ENCODE peak calls at places on chromosome 1, in ten cellular contexts. One of them, this sample, is unnamed.

GRCh38 chr1:20682571-20683236 is 21.5 kb upstream of the DDOST start:
- DNase-seq in ovary: no peak
- DNase-seq in PC-9: no peak
- DNase-seq in fibroblast of lung: no peak
- DNase-seq in K562: no peak
- DNase-seq in SJCRH30: peak; percentile 78
- DNase-seq in CD8-positive, alpha-beta T cell: no peak
- DNase-seq in iPS DF 6.9: no peak
- DNase-seq in lung: no peak
- DNase-seq in left ventricle myocardium inferior: peak; percentile 38
- DNase-seq in this sample: no peak

GRCh38 chr1:200885564-200886402 is 8.9 kb upstream of the INAVA start:
- DNase-seq in fibroblast of lung: no peak
- DNase-seq in ovary: no peak
- DNase-seq in iPS DF 6.9: no peak
- DNase-seq in SJCRH30: no peak
- DNase-seq in PC-9: peak; percentile 33
- DNase-seq in lung: no peak
- DNase-seq in CD8-positive, alpha-beta T cell: no peak
- DNase-seq in K562: no peak
- DNase-seq in left ventricle myocardium inferior: no peak
- DNase-seq in this sample: no peak

GRCh38 chr1:43766086-43766784 is 58.9 kb downstream of the ST3GAL3 start:
- DNase-seq in SJCRH30: no peak
- DNase-seq in K562: no peak
- DNase-seq in iPS DF 6.9: no peak
- DNase-seq in PC-9: no peak
- DNase-seq in lung: peak; percentile 51
- DNase-seq in CD8-positive, alpha-beta T cell: no peak
- DNase-seq in ovary: no peak
- DNase-seq in fibroblast of lung: peak; percentile 12
- DNase-seq in left ventricle myocardium inferior: no peak
- DNase-seq in this sample: no peak

GRCh38 chr1:55250399-55251075 is 35.4 kb upstream of the USP24 start:
- DNase-seq in ovary: no peak
- DNase-seq in K562: no peak
- DNase-seq in iPS DF 6.9: no peak
- DNase-seq in left ventricle myocardium inferior: no peak
- DNase-seq in CD8-positive, alpha-beta T cell: no peak
- DNase-seq in PC-9: no peak
- DNase-seq in SJCRH30: no peak
- DNase-seq in fibroblast of lung: peak; percentile 19
- DNase-seq in lung: no peak
- DNase-seq in this sample: no peak

GRCh38 chr1:86156571-86157455 is at the start of gene COL24A1:
- DNase-seq in iPS DF 6.9: peak; percentile 78
- DNase-seq in left ventricle myocardium inferior: peak; percentile 44
- DNase-seq in K562: peak; percentile 14
- DNase-seq in CD8-positive, alpha-beta T cell: no peak
- DNase-seq in lung: peak; percentile 31
- DNase-seq in fibroblast of lung: peak; percentile 82
- DNase-seq in SJCRH30: peak; percentile 86
- DNase-seq in ovary: peak; percentile 63
- DNase-seq in PC-9: no peak
- DNase-seq in this sample: peak; percentile 71

GRCh38 chr1:62903522-62903921 is 119.6 kb downstream of the ATG4C start:
- DNase-seq in CD8-positive, alpha-beta T cell: no peak
- DNase-seq in iPS DF 6.9: no peak
- DNase-seq in ovary: no peak
- DNase-seq in K562: no peak
- DNase-seq in PC-9: no peak
- DNase-seq in lung: no peak
- DNase-seq in left ventricle myocardium inferior: no peak
- DNase-seq in fibroblast of lung: no peak
- DNase-seq in SJCRH30: no peak
- DNase-seq in this sample: no peak

GRCh38 chr1:231678021-231678432 is 51.4 kb downstream of the DISC1 start:
- DNase-seq in CD8-positive, alpha-beta T cell: no peak
- DNase-seq in fibroblast of lung: peak; percentile 64
- DNase-seq in lung: no peak
- DNase-seq in ovary: no peak
- DNase-seq in K562: no peak
- DNase-seq in PC-9: no peak
- DNase-seq in SJCRH30: no peak
- DNase-seq in left ventricle myocardium inferior: no peak
- DNase-seq in iPS DF 6.9: no peak
- DNase-seq in this sample: no peak

GRCh38 chr1:232528472-232529089 is 101.4 kb downstream of the SIPA1L2 start:
- DNase-seq in iPS DF 6.9: no peak
- DNase-seq in left ventricle myocardium inferior: no peak
- DNase-seq in lung: no peak
- DNase-seq in CD8-positive, alpha-beta T cell: no peak
- DNase-seq in K562: no peak
- DNase-seq in SJCRH30: no peak
- DNase-seq in PC-9: no peak
- DNase-seq in fibroblast of lung: no peak
- DNase-seq in ovary: no peak
- DNase-seq in this sample: no peak

DNA sequence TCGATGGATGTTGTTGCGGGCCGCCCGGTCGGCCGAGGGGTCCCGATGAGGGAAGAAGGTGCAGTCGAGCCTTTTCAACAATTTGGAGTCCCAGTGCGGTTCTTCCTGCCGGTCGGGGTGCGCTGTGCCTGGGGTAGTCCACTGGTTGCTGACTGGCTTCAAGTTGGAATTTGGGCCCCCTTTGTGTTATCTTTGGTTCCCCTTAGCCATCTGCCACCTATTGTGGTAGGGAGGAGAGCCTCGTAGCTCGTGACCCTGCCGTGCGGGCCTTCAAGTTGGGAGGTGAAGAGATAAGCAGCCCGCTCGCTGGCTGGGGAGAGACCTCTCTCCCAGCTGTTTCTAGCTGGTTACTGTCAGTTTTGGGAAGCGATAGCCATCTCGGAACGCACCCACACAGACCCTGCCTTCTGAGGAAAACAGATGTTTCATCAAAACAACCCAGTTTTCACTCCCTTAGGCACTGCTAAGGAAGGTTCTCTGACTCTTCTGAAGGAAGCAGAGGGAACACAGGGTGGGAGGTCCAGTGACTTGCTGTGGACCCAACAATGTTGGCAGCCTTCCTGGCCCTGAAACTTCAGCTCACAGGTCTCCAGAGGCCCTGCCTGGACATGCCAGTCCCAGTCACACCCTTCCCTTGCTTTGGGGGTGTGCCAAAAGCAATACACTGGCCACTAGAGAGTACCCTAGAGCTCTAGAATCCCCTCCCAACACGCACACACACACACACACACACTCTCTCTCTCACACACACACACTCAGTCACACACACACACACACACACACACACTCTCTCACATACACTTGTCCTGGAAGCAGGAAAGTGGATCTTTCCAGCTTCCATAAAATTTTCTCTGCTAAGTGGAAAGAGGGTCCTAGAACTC is 1.0 kb downstream of the BTG2 start:
- DNase-seq in lung: peak; percentile 92
- DNase-seq in PC-9: peak; percentile 40
- DNase-seq in fibroblast of lung: peak; percentile 86
- DNase-seq in ovary: peak; percentile 76
- DNase-seq in CD8-positive, alpha-beta T cell: peak; percentile 72
- DNase-seq in iPS DF 6.9: no peak
- DNase-seq in left ventricle myocardium inferior: peak; percentile 87
- DNase-seq in SJCRH30: peak; percentile 92
- DNase-seq in K562: peak; percentile 94
- DNase-seq in this sample: peak; percentile 81
- H3K4me1 ChIP-seq in lung: peaks cover 8% of the 10 kb centered on the region
- H3K4me1 ChIP-seq in PC-9: no peaks in the 10 kb centered on the region
- H3K4me1 ChIP-seq in fibroblast of lung: peaks cover 2% of the 10 kb centered on the region
- H3K4me1 ChIP-seq in ovary: peaks cover 12% of the 10 kb centered on the region
- H3K4me1 ChIP-seq in CD8-positive, alpha-beta T cell: peaks cover 53% of the 10 kb centered on the region
- H3K4me1 ChIP-seq in iPS DF 6.9: peaks cover 12% of the 10 kb centered on the region
- H3K4me1 ChIP-seq in left ventricle myocardium inferior: peaks cover 63% of the 10 kb centered on the region
- H3K4me1 ChIP-seq in SJCRH30: peaks cover 26% of the 10 kb centered on the region
- H3K4me1 ChIP-seq in K562: peaks cover 53% of the 10 kb centered on the region
- H3K4me1 ChIP-seq in this sample: peaks cover 13% of the 10 kb centered on the region

DNA sequence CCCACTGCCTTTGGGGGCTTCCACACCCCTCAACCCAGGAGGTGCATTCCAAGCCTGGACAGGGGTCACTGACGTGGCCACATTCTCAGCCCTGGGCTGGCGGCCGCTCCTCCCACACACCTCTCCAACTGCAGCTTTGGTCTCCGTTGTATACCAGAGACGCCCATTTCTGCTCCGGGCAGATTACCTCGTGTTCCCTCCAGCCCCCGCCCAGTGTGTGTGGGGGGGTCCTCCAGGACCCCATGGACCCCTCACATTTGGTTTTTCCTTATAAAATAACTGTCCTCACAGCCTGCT is 6.1 kb downstream of the RNF223 start:
- DNase-seq in CD8-positive, alpha-beta T cell: no peak
- DNase-seq in lung: no peak
- DNase-seq in PC-9: peak; percentile 58
- DNase-seq in ovary: no peak
- DNase-seq in left ventricle myocardium inferior: no peak
- DNase-seq in fibroblast of lung: no peak
- DNase-seq in SJCRH30: no peak
- DNase-seq in K562: peak; percentile 72
- DNase-seq in iPS DF 6.9: no peak
- DNase-seq in this sample: no peak
- H3K27ac ChIP-seq in CD8-positive, alpha-beta T cell: no peak overlapping the region
- H3K27ac ChIP-seq in lung: peak overlapping the region; percentile 52
- H3K27ac ChIP-seq in PC-9: peak overlapping the region; percentile 84
- H3K27ac ChIP-seq in ovary: no peak overlapping the region
- H3K27ac ChIP-seq in left ventricle myocardium inferior: no peak overlapping the region
- H3K27ac ChIP-seq in fibroblast of lung: no peak overlapping the region
- H3K27ac ChIP-seq in SJCRH30: no peak overlapping the region
- H3K27ac ChIP-seq in K562: no peak overlapping the region
- H3K27ac ChIP-seq in iPS DF 6.9: no peak overlapping the region
- H3K27ac ChIP-seq in this sample: no peak overlapping the region

GRCh38 chr1:15412843-15413242 is 3.2 kb downstream of the EFHD2 start:
- DNase-seq in ovary: no peak
- DNase-seq in lung: no peak
- DNase-seq in PC-9: no peak
- DNase-seq in left ventricle myocardium inferior: no peak
- DNase-seq in K562: no peak
- DNase-seq in CD8-positive, alpha-beta T cell: no peak
- DNase-seq in SJCRH30: no peak
- DNase-seq in iPS DF 6.9: no peak
- DNase-seq in fibroblast of lung: no peak
- DNase-seq in this sample: no peak

GRCh38 chr1:15414450-15414823 is 4.7 kb downstream of the EFHD2 start:
- DNase-seq in SJCRH30: no peak
- DNase-seq in CD8-positive, alpha-beta T cell: no peak
- DNase-seq in K562: no peak
- DNase-seq in left ventricle myocardium inferior: no peak
- DNase-seq in PC-9: no peak
- DNase-seq in iPS DF 6.9: no peak
- DNase-seq in lung: no peak
- DNase-seq in fibroblast of lung: no peak
- DNase-seq in ovary: no peak
- DNase-seq in this sample: no peak

GRCh38 chr1:15411593-15412487 is 2.2 kb downstream of the EFHD2 start:
- DNase-seq in K562: peak; percentile 55
- DNase-seq in CD8-positive, alpha-beta T cell: peak; percentile 67
- DNase-seq in PC-9: peak; percentile 67
- DNase-seq in lung: peak; percentile 71
- DNase-seq in left ventricle myocardium inferior: peak; percentile 56
- DNase-seq in iPS DF 6.9: no peak
- DNase-seq in fibroblast of lung: no peak
- DNase-seq in SJCRH30: peak; percentile 86
- DNase-seq in ovary: no peak
- DNase-seq in this sample: peak; percentile 82

GRCh38 chr1:15412488-15412800 is 2.8 kb downstream of the EFHD2 start:
- DNase-seq in iPS DF 6.9: no peak
- DNase-seq in K562: no peak
- DNase-seq in ovary: no peak
- DNase-seq in lung: no peak
- DNase-seq in PC-9: no peak
- DNase-seq in CD8-positive, alpha-beta T cell: no peak
- DNase-seq in left ventricle myocardium inferior: no peak
- DNase-seq in fibroblast of lung: no peak
- DNase-seq in SJCRH30: no peak
- DNase-seq in this sample: no peak

GRCh38 chr1:15413563-15414449 is 4.1 kb downstream of the EFHD2 start:
- DNase-seq in lung: no peak
- DNase-seq in PC-9: no peak
- DNase-seq in CD8-positive, alpha-beta T cell: no peak
- DNase-seq in K562: no peak
- DNase-seq in iPS DF 6.9: no peak
- DNase-seq in SJCRH30: no peak
- DNase-seq in left ventricle myocardium inferior: no peak
- DNase-seq in fibroblast of lung: no peak
- DNase-seq in ovary: no peak
- DNase-seq in this sample: peak; percentile 47
- H3K4me1 ChIP-seq in lung: no peaks in the 10 kb centered on the region
- H3K4me1 ChIP-seq in PC-9: peaks cover 50% of the 10 kb centered on the region
- H3K4me1 ChIP-seq in CD8-positive, alpha-beta T cell: peaks cover 67% of the 10 kb centered on the region
- H3K4me1 ChIP-seq in K562: peaks cover 73% of the 10 kb centered on the region
- H3K4me1 ChIP-seq in iPS DF 6.9: peaks cover 5% of the 10 kb centered on the region
- H3K4me1 ChIP-seq in SJCRH30: peaks cover 44% of the 10 kb centered on the region
- H3K4me1 ChIP-seq in left ventricle myocardium inferior: peaks cover 96% of the 10 kb centered on the region
- H3K4me1 ChIP-seq in fibroblast of lung: peaks cover 27% of the 10 kb centered on the region
- H3K4me1 ChIP-seq in ovary: peaks cover 17% of the 10 kb centered on the region
- H3K4me1 ChIP-seq in this sample: peaks cover 4% of the 10 kb centered on the region

GRCh38 chr1:110591956-110592355 is 14.2 kb downstream of the KCNA2 start:
- DNase-seq in left ventricle myocardium inferior: no peak
- DNase-seq in CD8-positive, alpha-beta T cell: peak; percentile 36
- DNase-seq in fibroblast of lung: no peak
- DNase-seq in K562: no peak
- DNase-seq in SJCRH30: no peak
- DNase-seq in ovary: no peak
- DNase-seq in lung: no peak
- DNase-seq in iPS DF 6.9: no peak
- DNase-seq in PC-9: no peak
- DNase-seq in this sample: no peak

GRCh38 chr1:110588991-110589390 is 17.2 kb downstream of the KCNA2 start:
- DNase-seq in lung: no peak
- DNase-seq in ovary: no peak
- DNase-seq in SJCRH30: no peak
- DNase-seq in K562: no peak
- DNase-seq in iPS DF 6.9: no peak
- DNase-seq in left ventricle myocardium inferior: no peak
- DNase-seq in fibroblast of lung: no peak
- DNase-seq in PC-9: no peak
- DNase-seq in CD8-positive, alpha-beta T cell: no peak
- DNase-seq in this sample: no peak

GRCh38 chr1:110587906-110588305 is 18.3 kb downstream of the KCNA2 start:
- DNase-seq in SJCRH30: no peak
- DNase-seq in lung: no peak
- DNase-seq in iPS DF 6.9: no peak
- DNase-seq in K562: no peak
- DNase-seq in CD8-positive, alpha-beta T cell: no peak
- DNase-seq in fibroblast of lung: no peak
- DNase-seq in PC-9: no peak
- DNase-seq in left ventricle myocardium inferior: no peak
- DNase-seq in ovary: no peak
- DNase-seq in this sample: no peak

GRCh38 chr1:110585426-110585825 is 20.7 kb downstream of the KCNA2 start:
- DNase-seq in iPS DF 6.9: no peak
- DNase-seq in SJCRH30: no peak
- DNase-seq in ovary: no peak
- DNase-seq in K562: no peak
- DNase-seq in fibroblast of lung: no peak
- DNase-seq in PC-9: no peak
- DNase-seq in lung: no peak
- DNase-seq in CD8-positive, alpha-beta T cell: no peak
- DNase-seq in left ventricle myocardium inferior: no peak
- DNase-seq in this sample: no peak

DNA sequence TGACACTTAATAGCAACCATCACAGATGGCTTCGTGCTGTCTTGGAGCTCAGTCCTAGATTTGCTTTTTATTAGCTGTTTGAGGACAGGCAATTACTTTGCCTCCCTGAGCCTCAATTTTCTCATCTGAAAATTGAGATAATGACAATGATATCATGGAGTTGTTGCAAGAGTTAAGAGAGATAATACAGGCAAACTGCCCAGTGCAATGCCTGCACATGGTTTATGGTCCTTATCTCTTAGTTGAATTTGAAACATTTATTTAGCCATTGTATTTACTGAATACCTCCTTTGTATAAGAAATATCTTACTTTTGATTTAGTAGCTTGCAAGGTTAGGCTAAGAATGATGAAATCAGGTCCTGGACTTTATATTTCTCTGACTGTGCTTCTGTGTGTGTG is 17.7 kb downstream of the KCNA2 start:
- DNase-seq in PC-9: no peak
- DNase-seq in lung: no peak
- DNase-seq in iPS DF 6.9: no peak
- DNase-seq in K562: no peak
- DNase-seq in ovary: no peak
- DNase-seq in fibroblast of lung: no peak
- DNase-seq in CD8-positive, alpha-beta T cell: no peak
- DNase-seq in left ventricle myocardium inferior: no peak
- DNase-seq in SJCRH30: no peak
- DNase-seq in this sample: no peak
- H3K27ac ChIP-seq in PC-9: no peak overlapping the region
- H3K27ac ChIP-seq in lung: no peak overlapping the region
- H3K27ac ChIP-seq in iPS DF 6.9: no peak overlapping the region
- H3K27ac ChIP-seq in K562: no peak overlapping the region
- H3K27ac ChIP-seq in ovary: no peak overlapping the region
- H3K27ac ChIP-seq in fibroblast of lung: no peak overlapping the region
- H3K27ac ChIP-seq in CD8-positive, alpha-beta T cell: no peak overlapping the region
- H3K27ac ChIP-seq in left ventricle myocardium inferior: no peak overlapping the region
- H3K27ac ChIP-seq in SJCRH30: no peak overlapping the region
- H3K27ac ChIP-seq in this sample: no peak overlapping the region